ENCODE peak calls at places on chromosome 16, in four cellular contexts. A, H, I and M are unnamed samples.

GRCh38 chr16:29896841-29897240 is 2.5 kb downstream of the SEZ6L2 start:
- DNase-seq in H (no peak), I (no peak), A (no peak), M (no peak)

GRCh38 chr16:57688487-57688986 is 6.1 kb upstream of the DRC7 start:
- DNase-seq in I (no peak), A (no peak), H (no peak), M (no peak)

GRCh38 chr16:4390266-4391260 is 18.9 kb downstream of the VASN start:
- DNase-seq in H (no peak), I (no peak), A (no peak), M (no peak)

GRCh38 chr16:85637808-85638186 is 24.7 kb downstream of the GSE1 start:
- DNase-seq in H (no peak), I (no peak), A (peak; percentile 48), M (no peak)

GRCh38 chr16:53614346-53614745 is 89.3 kb downstream of the RPGRIP1L start:
- DNase-seq in H (peak; percentile 46), I (no peak), A (no peak), M (no peak)

GRCh38 chr16:10871157-10871991 is 5.6 kb upstream of the CIITA start:
- DNase-seq in A (no peak), H (peak; percentile 94), I (peak; percentile 57), M (no peak)

GRCh38 chr16:30005341-30006094 is 5.3 kb downstream of the DOC2A start:
- DNase-seq in I (no peak), H (peak; percentile 75), A (no peak), M (peak; percentile 46)

GRCh38 chr16:88383401-88384221 is 852 bp downstream of the ZNF469 start:
- DNase-seq in H (peak; percentile 76), A (peak; percentile 46), I (no peak), M (peak; percentile 72)

GRCh38 chr16:4501071-4501478 is 24.9 kb downstream of the HMOX2 start:
- DNase-seq in A (no peak), H (peak; percentile 62), I (no peak), M (no peak)

GRCh38 chr16:57868913-57869520 is 66.7 kb upstream of the KIFC3 start:
- DNase-seq in A (no peak), H (no peak), I (no peak), M (no peak)

GRCh38 chr16:57941016-57941656 is 29.8 kb downstream of the CNGB1 start:
- DNase-seq in A (peak; percentile 75), I (peak; percentile 91), H (peak; percentile 67), M (no peak)

GRCh38 chr16:54862529-54862928 is 68.1 kb upstream of the IRX5 start:
- DNase-seq in I (no peak), A (no peak), H (no peak), M (no peak)

GRCh38 chr16:4200000-4200780 is 41.7 kb downstream of the SRL start:
- DNase-seq in A (peak; percentile 61), H (peak; percentile 80), I (peak; percentile 69), M (peak; percentile 73)

GRCh38 chr16:86878290-86879160 is 300.2 kb downstream of the FOXL1 start:
- DNase-seq in I (no peak), A (no peak), H (no peak), M (no peak)

GRCh38 chr16:58661199-58661830 is 23.3 kb downstream of the SLC38A7 start:
- DNase-seq in H (peak; percentile 95), A (peak; percentile 27), I (peak; percentile 39), M (no peak)

GRCh38 chr16:77723108-77723514 is 797 bp downstream of the NUDT7 start:
- DNase-seq in H (peak; percentile 71), I (no peak), A (peak; percentile 16), M (no peak)

GRCh38 chr16:9311303-9311954 is 220.0 kb downstream of the HAPSTR1 start:
- DNase-seq in H (peak; percentile 10), A (no peak), I (no peak), M (no peak)

GRCh38 chr16:26475579-26475978 is 591.1 kb upstream of the C16orf82 start:
- DNase-seq in I (no peak), A (no peak), H (no peak), M (no peak)

GRCh38 chr16:54062361-54063346 is 223.9 kb downstream of the IRX3 start:
- DNase-seq in A (no peak), I (no peak), H (no peak), M (no peak)

GRCh38 chr16:19705131-19705501 is 12.9 kb downstream of the KNOP1 start:
- DNase-seq in I (no peak), A (no peak), H (no peak), M (no peak)

GRCh38 chr16:81315271-81316175 is 761 bp downstream of the GAN start:
- DNase-seq in I (peak; percentile 54), H (peak; percentile 88), A (peak; percentile 58), M (peak; percentile 72)

GRCh38 chr16:71507061-71507460 is 17.9 kb upstream of the ZNF19 start:
- DNase-seq in A (no peak), I (no peak), H (no peak), M (no peak)

GRCh38 chr16:83954577-83955016 is 1.6 kb downstream of the OSGIN1 start:
- DNase-seq in A (peak; percentile 41), H (peak; percentile 81), I (no peak), M (no peak)

GRCh38 chr16:28093383-28093725 is 29.8 kb upstream of the GSG1L start:
- DNase-seq in A (no peak), H (no peak), I (no peak), M (no peak)

DNA sequence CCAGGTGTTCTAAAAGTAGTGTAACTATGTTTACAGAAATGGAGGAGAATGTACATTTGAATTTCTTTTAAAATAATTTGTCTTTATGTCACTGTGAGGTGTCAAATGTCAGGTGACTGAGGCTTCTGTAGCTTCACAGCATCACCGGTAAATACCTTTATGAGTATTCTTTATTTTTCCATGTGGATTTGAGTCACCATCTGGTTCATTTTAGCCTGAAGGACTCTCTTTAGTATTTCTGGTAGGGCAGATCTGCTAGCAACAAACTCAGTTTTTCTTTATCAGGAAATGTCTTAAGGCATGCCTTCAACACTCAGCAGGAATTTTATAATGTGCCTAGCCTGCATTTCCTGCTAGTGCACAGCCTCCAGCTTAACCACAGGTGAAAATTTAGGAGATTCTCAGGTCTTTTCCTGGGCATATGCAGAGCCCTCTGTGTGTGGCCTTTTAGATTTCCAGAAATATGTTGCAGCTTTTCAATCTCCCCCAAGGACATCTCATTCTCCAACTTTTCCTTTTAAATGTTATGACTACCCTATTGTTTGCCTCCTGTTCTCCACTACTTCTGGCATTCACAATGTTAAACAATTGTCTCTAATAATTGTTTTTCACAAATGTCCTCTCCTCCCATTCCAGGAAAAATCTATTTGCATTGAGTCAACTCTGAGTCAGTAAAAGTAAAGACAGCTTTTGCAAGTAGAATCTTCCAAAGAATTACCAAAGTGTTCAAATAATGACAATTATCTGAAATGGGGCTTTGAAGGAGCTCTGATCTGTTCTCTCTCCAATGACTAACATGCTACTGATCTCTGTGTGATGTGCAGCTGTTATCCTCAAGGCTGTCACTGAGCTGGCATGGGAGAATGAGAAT is 239.4 kb upstream of the CPHXL start:
- DNase-seq in H (no peak), A (no peak), I (no peak), M (no peak)
- H3K27ac ChIP-seq in H (no peak overlapping the region), A (no peak overlapping the region), I (no peak overlapping the region), M (no peak overlapping the region)

GRCh38 chr16:67460961-67461360 is 20.0 kb downstream of the ATP6V0D1 start:
- DNase-seq in H (no peak), A (no peak), I (no peak), M (no peak)

GRCh38 chr16:67463059-67463458 is 17.9 kb downstream of the ATP6V0D1 start:
- DNase-seq in I (peak; percentile 59), A (no peak), H (peak; percentile 45), M (no peak)

GRCh38 chr16:67460168-67460567 is 20.8 kb downstream of the ATP6V0D1 start:
- DNase-seq in A (peak; percentile 36), H (no peak), I (no peak), M (no peak)

GRCh38 chr16:67462279-67462655 is 18.7 kb downstream of the ATP6V0D1 start:
- DNase-seq in H (peak; percentile 25), A (no peak), I (no peak), M (no peak)

GRCh38 chr16:67461600-67462278 is 19.2 kb downstream of the ATP6V0D1 start:
- DNase-seq in A (no peak), H (no peak), I (peak; percentile 96), M (no peak)
- H3K27ac ChIP-seq in A (peak overlapping the region; percentile 83), H (no peak overlapping the region), I (peak overlapping the region; percentile 91), M (no peak overlapping the region)

DNA sequence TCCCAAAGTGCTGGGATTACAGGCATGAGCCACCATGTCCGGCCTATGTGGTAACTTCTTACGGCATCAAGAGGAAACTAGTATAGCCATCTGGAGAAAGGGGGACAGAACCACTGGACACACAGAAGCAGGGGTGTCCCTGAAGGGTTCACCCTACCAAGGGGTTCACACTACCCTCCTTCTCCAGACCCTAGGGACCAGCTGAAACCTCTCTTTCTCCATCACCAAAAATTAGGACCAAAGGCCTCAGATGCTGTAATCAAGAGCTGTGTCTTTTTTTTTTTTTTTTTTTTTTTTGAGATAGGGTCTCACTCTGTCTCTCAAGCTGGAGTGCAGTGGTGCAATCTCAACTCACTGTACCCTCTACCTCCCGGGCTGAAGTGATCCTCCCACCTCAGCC is 33.2 kb downstream of the ZFHX3 start:
- DNase-seq in H (no peak), A (no peak), I (no peak), M (no peak)
- H3K27ac ChIP-seq in H (no peak overlapping the region), A (no peak overlapping the region), I (peak overlapping the region; percentile 65), M (no peak overlapping the region)

GRCh38 chr16:47884131-47884725 is 271.6 kb downstream of the ABCC12 start:
- DNase-seq in I (no peak), H (no peak), A (no peak), M (no peak)

GRCh38 chr16:47888142-47888541 is 267.7 kb downstream of the ABCC12 start:
- DNase-seq in H (peak; percentile 43), A (no peak), I (no peak), M (no peak)

GRCh38 chr16:47887496-47887895 is 268.3 kb downstream of the ABCC12 start:
- DNase-seq in I (no peak), H (peak; percentile 34), A (no peak), M (no peak)

GRCh38 chr16:47886631-47887415 is 269.0 kb downstream of the ABCC12 start:
- DNase-seq in A (no peak), H (no peak), I (no peak), M (no peak)

DNA sequence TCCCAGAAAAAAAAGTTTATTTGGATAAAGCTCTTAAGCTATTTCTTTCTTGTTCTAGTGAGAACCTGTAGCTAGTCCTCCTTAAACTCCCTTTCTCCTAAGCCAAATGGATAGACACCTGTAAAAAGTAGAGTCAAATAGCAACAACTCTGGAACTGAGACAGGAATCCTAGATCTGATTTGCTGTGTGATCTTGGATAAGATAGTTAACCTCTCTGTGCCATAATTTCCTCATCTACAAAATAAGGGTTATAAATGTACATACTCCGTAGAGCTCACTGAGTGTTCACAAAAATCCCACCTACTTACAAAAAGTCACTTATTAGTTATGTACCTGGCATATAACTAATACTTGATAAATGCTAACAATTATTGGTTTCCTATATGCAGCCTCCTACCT is 270.3 kb downstream of the ABCC12 start:
- DNase-seq in A (no peak), H (no peak), I (no peak), M (no peak)
- H3K27ac ChIP-seq in A (no peak overlapping the region), H (no peak overlapping the region), I (no peak overlapping the region), M (no peak overlapping the region)